ENCODE peak calls at places on chromosomes 12 and 14, in ten cellular contexts. O is AG04449, S is left ventricle myocardium inferior, C is AG10803, M is transverse colon, Z is stomach, Y is PC-3, A is ovary, I is suprapubic skin, G is GM06990. P is an unnamed sample.

GRCh38 chr12:106879612-106880011 is 76.1 kb upstream of the TMEM263 start:
- DNase-seq in O (no peak), S (no peak), C (no peak), M (no peak), Z (no peak), Y (no peak), A (no peak), I (no peak), G (no peak), P (no peak)

GRCh38 chr12:57840701-57841100 is 5.8 kb downstream of the CTDSP2 start:
- DNase-seq in O (no peak), S (no peak), C (no peak), M (no peak), Z (peak), Y (no peak), A (no peak), I (no peak), G (no peak), P (no peak)

GRCh38 chr12:118979763-118980406 is 1.5 kb upstream of the SRRM4 start:
- DNase-seq in O (no peak), S (no peak), C (peak), M (peak), Z (peak), Y (peak), A (no peak), I (no peak), G (no peak), P (peak)

GRCh38 chr12:63991036-63991547 is 146.6 kb downstream of the SRGAP1 start:
- DNase-seq in O (no peak), S (no peak), C (no peak), M (no peak), Z (no peak), Y (no peak), A (no peak), I (no peak), G (no peak), P (no peak)

GRCh38 chr12:7395950-7396349 is 48.0 kb downstream of the CD163L1 start:
- DNase-seq in O (no peak), S (no peak), C (no peak), M (no peak), Z (no peak), Y (no peak), A (no peak), I (no peak), G (no peak), P (peak)

GRCh38 chr12:57746025-57746424 is 1.2 kb downstream of the TSPAN31 start:
- DNase-seq in O (no peak), S (no peak), C (no peak), M (no peak), Z (no peak), Y (no peak), A (no peak), I (no peak), G (no peak), P (no peak)

GRCh38 chr14:35406090-35406489 is 1.5 kb upstream of the NFKBIA start:
- DNase-seq in O (no peak), S (no peak), C (no peak), M (no peak), Z (no peak), Y (no peak), A (no peak), I (no peak), G (no peak), P (no peak)

GRCh38 chr14:89899917-89900680 is 54.4 kb downstream of the EFCAB11 start:
- DNase-seq in O (no peak), S (no peak), C (peak), M (no peak), Z (no peak), Y (peak), A (no peak), I (no peak), G (no peak), P (peak)

GRCh38 chr14:71229875-71230274 is 322.6 kb downstream of the PCNX1 start:
- DNase-seq in O (no peak), S (no peak), C (no peak), M (no peak), Z (no peak), Y (no peak), A (no peak), I (no peak), G (no peak), P (no peak)

GRCh38 chr12:3365416-3366385 is 125.3 kb upstream of the PRMT8 start:
- DNase-seq in O (no peak), S (peak), C (no peak), M (no peak), Z (peak), Y (peak), A (peak), I (no peak), G (no peak), P (no peak)

GRCh38 chr12:33116284-33116683 is 219.7 kb upstream of the PKP2 start:
- DNase-seq in O (no peak), S (no peak), C (no peak), M (no peak), Z (no peak), Y (peak), A (no peak), I (no peak), G (no peak), P (no peak)

GRCh38 chr12:31759621-31760459 is 31.0 kb upstream of the AMN1 start:
- DNase-seq in O (no peak), S (no peak), C (no peak), M (no peak), Z (no peak), Y (no peak), A (no peak), I (no peak), G (no peak), P (no peak)

GRCh38 chr12:93673084-93673483 is 4.1 kb upstream of the CRADD start:
- DNase-seq in O (no peak), S (no peak), C (no peak), M (no peak), Z (no peak), Y (no peak), A (no peak), I (no peak), G (no peak), P (no peak)

GRCh38 chr14:80944861-80945617 is 3.5 kb upstream of the CEP128 start:
- DNase-seq in O (no peak), S (no peak), C (no peak), M (no peak), Z (no peak), Y (no peak), A (no peak), I (no peak), G (no peak), P (peak)

GRCh38 chr12:132710062-132710421 is 600 bp upstream of the PGAM5 start:
- DNase-seq in O (no peak), S (no peak), C (no peak), M (no peak), Z (no peak), Y (no peak), A (peak), I (no peak), G (no peak), P (no peak)

GRCh38 chr14:24132061-24132685 is 1.7 kb downstream of the FITM1 start:
- DNase-seq in O (no peak), S (no peak), C (no peak), M (no peak), Z (peak), Y (no peak), A (peak), I (no peak), G (peak), P (no peak)

GRCh38 chr12:68865399-68866154 is 57.6 kb downstream of the MDM2 start:
- DNase-seq in O (no peak), S (no peak), C (no peak), M (no peak), Z (no peak), Y (no peak), A (no peak), I (no peak), G (no peak), P (peak)

DNA sequence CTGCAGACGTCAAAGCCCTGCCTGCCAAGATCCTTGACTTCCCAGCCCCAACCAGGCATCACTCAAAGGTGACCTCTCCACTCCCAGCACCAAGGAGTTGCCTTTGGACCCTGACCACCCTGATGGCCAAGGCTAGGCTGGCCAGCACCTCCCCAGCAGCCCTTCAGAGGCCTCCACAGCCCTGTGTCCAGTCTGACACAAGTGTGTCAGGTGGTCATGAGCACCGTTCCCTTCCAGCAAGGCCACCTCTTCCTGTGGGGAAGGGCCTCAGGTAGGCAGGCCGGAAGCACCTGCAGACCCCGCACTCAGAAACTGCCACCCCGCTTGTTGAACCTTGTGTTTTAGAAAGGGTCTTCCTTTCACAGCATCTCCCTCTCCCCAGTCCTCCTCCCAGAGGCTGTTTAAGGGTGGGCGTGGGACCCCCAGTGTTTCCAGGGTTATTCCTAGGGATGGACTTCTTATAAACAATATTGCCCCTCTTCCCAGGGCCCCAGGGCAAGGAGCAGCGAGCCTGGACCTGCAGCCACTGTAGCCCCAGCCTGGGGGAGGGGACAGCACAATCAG is 13.2 kb upstream of the INF2 start:
- DNase-seq in O (no peak), S (no peak), C (no peak), M (no peak), Z (no peak), Y (no peak), A (no peak), I (no peak), G (no peak), P (no peak)
- H3K4me3 ChIP-seq in O (no peak), S (no peak), C (no peak), M (no peak), Z (no peak), Y (no peak), A (no peak), I (no peak), G (no peak), P (no peak)

DNA sequence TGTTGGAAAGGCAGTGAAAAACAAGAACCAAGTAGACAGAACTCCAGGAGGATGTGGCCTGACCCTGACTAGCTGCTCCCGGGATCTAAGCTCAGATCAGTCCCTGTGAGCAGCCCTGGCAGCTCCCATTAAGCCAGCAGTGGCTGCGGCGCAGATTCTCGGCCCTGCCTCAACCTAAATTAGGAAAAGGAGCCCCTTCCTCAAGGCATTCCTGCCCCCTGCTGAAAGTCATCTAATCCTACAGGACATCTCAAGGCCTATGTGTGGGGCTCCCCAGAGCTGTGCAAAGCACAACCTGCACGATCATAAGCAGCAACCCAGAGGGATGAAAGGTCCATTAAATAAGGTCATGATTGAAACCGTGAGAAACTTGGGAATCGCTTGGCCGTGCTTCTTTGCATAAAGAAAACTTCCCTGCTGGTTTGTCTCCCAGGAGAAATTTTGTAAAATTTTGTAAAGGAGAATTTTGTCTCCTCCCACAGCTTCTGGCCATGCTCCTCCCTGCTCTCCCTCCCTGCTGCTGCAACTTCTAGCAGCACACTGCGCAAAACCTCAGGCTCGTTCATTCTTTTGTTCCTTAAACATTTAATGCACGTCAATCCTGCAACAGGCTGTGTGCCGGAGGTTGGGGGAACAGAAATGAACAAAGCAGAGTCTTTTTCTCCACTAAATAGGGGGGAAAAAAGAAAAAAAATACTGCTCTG is 96.6 kb upstream of the SLC35F4 start:
- DNase-seq in O (no peak), S (no peak), C (no peak), M (no peak), Z (no peak), Y (no peak), A (no peak), I (no peak), G (no peak), P (no peak)
- TF ChIP-seq CTCF in O (no peak), S (no peak), C (no peak), M (no peak), Z (no peak), Y (peak), A (no peak), I (no peak), G (no peak), P (no peak)

GRCh38 chr12:113056631-113057488 is at the start of gene DTX1:
- DNase-seq in O (no peak), S (peak), C (no peak), M (no peak), Z (no peak), Y (no peak), A (no peak), I (no peak), G (no peak), P (no peak)
- H3K4me3 ChIP-seq in O (no peak), S (peak), C (no peak), M (peak), Z (peak), Y (peak), A (peak), I (peak), G (peak), P (no peak)

GRCh38 chr12:122102331-122102730 is 23.8 kb downstream of the MLXIP start:
- DNase-seq in O (no peak), S (no peak), C (no peak), M (no peak), Z (no peak), Y (no peak), A (no peak), I (no peak), G (no peak), P (peak)
- TF ChIP-seq CTCF in O (no peak), S (no peak), C (no peak), M (no peak), Z (no peak), Y (no peak), A (no peak), I (no peak), G (no peak), P (no peak)

GRCh38 chr14:94026173-94026885 is at the start of gene OTUB2:
- DNase-seq in O (peak), S (peak), C (peak), M (peak), Z (peak), Y (peak), A (peak), I (peak), G (peak), P (peak)

GRCh38 chr14:94024549-94024948 is 1.6 kb upstream of the OTUB2 start:
- DNase-seq in O (no peak), S (no peak), C (no peak), M (no peak), Z (no peak), Y (no peak), A (no peak), I (no peak), G (no peak), P (no peak)

GRCh38 chr14:94027566-94028449 is 1.7 kb downstream of the OTUB2 start:
- DNase-seq in O (no peak), S (no peak), C (no peak), M (no peak), Z (peak), Y (peak), A (no peak), I (no peak), G (no peak), P (no peak)

GRCh38 chr14:94026886-94027469 is 838 bp downstream of the OTUB2 start:
- DNase-seq in O (no peak), S (no peak), C (no peak), M (no peak), Z (no peak), Y (no peak), A (no peak), I (no peak), G (no peak), P (no peak)

GRCh38 chr14:94025720-94026119 is 420 bp upstream of the OTUB2 start:
- DNase-seq in O (no peak), S (no peak), C (no peak), M (no peak), Z (no peak), Y (peak), A (no peak), I (no peak), G (no peak), P (no peak)
- H3K4me3 ChIP-seq in O (peak), S (peak), C (no peak), M (no peak), Z (peak), Y (peak), A (peak), I (peak), G (no peak), P (peak)

GRCh38 chr12:103751171-103751570 is 89.9 kb downstream of the NT5DC3 start:
- DNase-seq in O (no peak), S (no peak), C (no peak), M (no peak), Z (no peak), Y (no peak), A (no peak), I (no peak), G (no peak), P (no peak)
- TF ChIP-seq CTCF in O (no peak), S (peak), C (no peak), M (no peak), Z (no peak), Y (peak), A (no peak), I (no peak), G (peak), P (peak)